ENCODE peak calls at places on chromosomes 7 and 10, in four cellular contexts. One of them, this sample, is unnamed.

GRCh38 chr10:63064706-63065105 is 68.4 kb upstream of the NRBF2 start:
- DNase-seq in heart left ventricle: no peak
- DNase-seq in bronchial epithelial cell: peak; percentile 49
- DNase-seq in fibroblast of the aortic adventitia: peak; percentile 15
- DNase-seq in this sample: no peak

GRCh38 chr7:44622342-44623151 is 16.1 kb downstream of the OGDH start:
- DNase-seq in heart left ventricle: no peak
- DNase-seq in bronchial epithelial cell: no peak
- DNase-seq in fibroblast of the aortic adventitia: no peak
- DNase-seq in this sample: peak; percentile 37

GRCh38 chr7:68688416-68689086 is 909.7 kb upstream of the AUTS2 start:
- DNase-seq in heart left ventricle: no peak
- DNase-seq in bronchial epithelial cell: no peak
- DNase-seq in fibroblast of the aortic adventitia: no peak
- DNase-seq in this sample: no peak

GRCh38 chr10:78771215-78771614 is 297.6 kb upstream of the ZMIZ1 start:
- DNase-seq in heart left ventricle: no peak
- DNase-seq in bronchial epithelial cell: no peak
- DNase-seq in fibroblast of the aortic adventitia: no peak
- DNase-seq in this sample: no peak

GRCh38 chr10:43039629-43040481 is 37.0 kb upstream of the RET start:
- DNase-seq in heart left ventricle: peak; percentile 46
- DNase-seq in bronchial epithelial cell: no peak
- DNase-seq in fibroblast of the aortic adventitia: no peak
- DNase-seq in this sample: no peak

GRCh38 chr7:121366852-121367431 is 29.2 kb downstream of the FAM3C start:
- DNase-seq in heart left ventricle: no peak
- DNase-seq in bronchial epithelial cell: peak; percentile 47
- DNase-seq in fibroblast of the aortic adventitia: peak; percentile 77
- DNase-seq in this sample: peak; percentile 32

GRCh38 chr10:131701131-131701947 is 199.5 kb upstream of the PPP2R2D start:
- DNase-seq in heart left ventricle: no peak
- DNase-seq in bronchial epithelial cell: no peak
- DNase-seq in fibroblast of the aortic adventitia: no peak
- DNase-seq in this sample: no peak

GRCh38 chr7:107891619-107892366 is 810 bp downstream of the DLD start:
- DNase-seq in heart left ventricle: no peak
- DNase-seq in bronchial epithelial cell: peak; percentile 51
- DNase-seq in fibroblast of the aortic adventitia: peak; percentile 47
- DNase-seq in this sample: no peak

GRCh38 chr7:3149961-3150516 is 106.4 kb upstream of the CARD11 start:
- DNase-seq in heart left ventricle: no peak
- DNase-seq in bronchial epithelial cell: no peak
- DNase-seq in fibroblast of the aortic adventitia: no peak
- DNase-seq in this sample: no peak

GRCh38 chr10:28393956-28394568 is 91.2 kb upstream of the MPP7 start:
- DNase-seq in heart left ventricle: peak; percentile 48
- DNase-seq in bronchial epithelial cell: peak; percentile 53
- DNase-seq in fibroblast of the aortic adventitia: peak; percentile 69
- DNase-seq in this sample: peak; percentile 80

GRCh38 chr10:121243003-121243898 is 355.0 kb downstream of the FGFR2 start:
- DNase-seq in heart left ventricle: no peak
- DNase-seq in bronchial epithelial cell: peak; percentile 50
- DNase-seq in fibroblast of the aortic adventitia: no peak
- DNase-seq in this sample: no peak

GRCh38 chr10:72665925-72666324 is 26.0 kb upstream of the MCU start:
- DNase-seq in heart left ventricle: no peak
- DNase-seq in bronchial epithelial cell: peak; percentile 92
- DNase-seq in fibroblast of the aortic adventitia: peak; percentile 32
- DNase-seq in this sample: no peak

GRCh38 chr7:8261711-8262695 is at the start of gene ICA1:
- DNase-seq in heart left ventricle: peak; percentile 83
- DNase-seq in bronchial epithelial cell: peak; percentile 32
- DNase-seq in fibroblast of the aortic adventitia: no peak
- DNase-seq in this sample: peak; percentile 90
- TF ChIP-seq CTCF in heart left ventricle: no peak
- TF ChIP-seq CTCF in bronchial epithelial cell: no peak
- TF ChIP-seq CTCF in fibroblast of the aortic adventitia: no peak
- TF ChIP-seq CTCF in this sample: no peak

GRCh38 chr10:11116817-11117216 is 99.1 kb downstream of the CELF2 start:
- DNase-seq in heart left ventricle: no peak
- DNase-seq in bronchial epithelial cell: no peak
- DNase-seq in fibroblast of the aortic adventitia: no peak
- DNase-seq in this sample: no peak

GRCh38 chr10:11118696-11119095 is 101.0 kb downstream of the CELF2 start:
- DNase-seq in heart left ventricle: no peak
- DNase-seq in bronchial epithelial cell: no peak
- DNase-seq in fibroblast of the aortic adventitia: no peak
- DNase-seq in this sample: no peak

GRCh38 chr10:11119843-11120242 is 102.2 kb downstream of the CELF2 start:
- DNase-seq in heart left ventricle: no peak
- DNase-seq in bronchial epithelial cell: no peak
- DNase-seq in fibroblast of the aortic adventitia: no peak
- DNase-seq in this sample: no peak

GRCh38 chr10:11125004-11125403 is 107.3 kb downstream of the CELF2 start:
- DNase-seq in heart left ventricle: no peak
- DNase-seq in bronchial epithelial cell: no peak
- DNase-seq in fibroblast of the aortic adventitia: no peak
- DNase-seq in this sample: no peak

GRCh38 chr10:11120711-11121110 is 103.0 kb downstream of the CELF2 start:
- DNase-seq in heart left ventricle: no peak
- DNase-seq in bronchial epithelial cell: no peak
- DNase-seq in fibroblast of the aortic adventitia: no peak
- DNase-seq in this sample: no peak
- TF ChIP-seq CTCF in heart left ventricle: no peak
- TF ChIP-seq CTCF in bronchial epithelial cell: no peak
- TF ChIP-seq CTCF in fibroblast of the aortic adventitia: no peak
- TF ChIP-seq CTCF in this sample: no peak

DNA sequence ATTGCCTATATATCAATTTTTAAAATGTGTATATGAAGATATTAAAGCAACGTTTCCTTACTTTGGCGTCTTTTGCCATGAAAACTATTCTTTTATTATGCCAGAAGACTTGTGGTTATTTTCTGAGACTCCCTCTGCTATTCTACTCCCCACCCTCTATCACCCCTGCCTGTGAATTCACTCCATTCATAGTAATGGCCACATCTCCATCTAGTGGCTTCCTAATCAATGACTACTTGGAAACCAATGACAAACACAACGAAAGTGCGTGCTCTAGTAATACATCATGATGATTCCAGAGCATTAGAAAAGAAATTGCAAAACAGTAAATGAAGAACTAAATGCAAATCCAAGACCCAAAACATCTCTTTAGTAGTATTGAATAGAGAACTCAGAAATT is 186.7 kb upstream of the HGF start:
- DNase-seq in heart left ventricle: no peak
- DNase-seq in bronchial epithelial cell: peak; percentile 17
- DNase-seq in fibroblast of the aortic adventitia: peak; percentile 85
- DNase-seq in this sample: peak; percentile 46
- TF ChIP-seq CTCF in heart left ventricle: peak; percentile 40
- TF ChIP-seq CTCF in bronchial epithelial cell: no peak
- TF ChIP-seq CTCF in fibroblast of the aortic adventitia: peak; percentile 65
- TF ChIP-seq CTCF in this sample: peak; percentile 65

GRCh38 chr10:86401588-86402282 is 35.1 kb upstream of the GRID1 start:
- DNase-seq in heart left ventricle: no peak
- DNase-seq in bronchial epithelial cell: no peak
- DNase-seq in fibroblast of the aortic adventitia: peak; percentile 15
- DNase-seq in this sample: peak; percentile 27

GRCh38 chr10:86399514-86399878 is 32.9 kb upstream of the GRID1 start:
- DNase-seq in heart left ventricle: no peak
- DNase-seq in bronchial epithelial cell: no peak
- DNase-seq in fibroblast of the aortic adventitia: no peak
- DNase-seq in this sample: no peak

GRCh38 chr10:86402283-86402931 is 35.8 kb upstream of the GRID1 start:
- DNase-seq in heart left ventricle: no peak
- DNase-seq in bronchial epithelial cell: no peak
- DNase-seq in fibroblast of the aortic adventitia: peak; percentile 74
- DNase-seq in this sample: no peak

GRCh38 chr10:86399879-86400704 is 33.5 kb upstream of the GRID1 start:
- DNase-seq in heart left ventricle: peak; percentile 92
- DNase-seq in bronchial epithelial cell: peak; percentile 87
- DNase-seq in fibroblast of the aortic adventitia: peak; percentile 94
- DNase-seq in this sample: peak; percentile 98

GRCh38 chr10:86400705-86401587 is 34.4 kb upstream of the GRID1 start:
- DNase-seq in heart left ventricle: peak; percentile 27
- DNase-seq in bronchial epithelial cell: peak; percentile 47
- DNase-seq in fibroblast of the aortic adventitia: peak; percentile 28
- DNase-seq in this sample: peak; percentile 74
- TF ChIP-seq CTCF in heart left ventricle: no peak
- TF ChIP-seq CTCF in bronchial epithelial cell: peak; percentile 19
- TF ChIP-seq CTCF in fibroblast of the aortic adventitia: peak; percentile 32
- TF ChIP-seq CTCF in this sample: peak; percentile 19

GRCh38 chr10:16828731-16829175 is 11.5 kb upstream of the RSU1 start:
- DNase-seq in heart left ventricle: peak; percentile 60
- DNase-seq in bronchial epithelial cell: peak; percentile 67
- DNase-seq in fibroblast of the aortic adventitia: peak; percentile 74
- DNase-seq in this sample: no peak
- TF ChIP-seq CTCF in heart left ventricle: no peak
- TF ChIP-seq CTCF in bronchial epithelial cell: no peak
- TF ChIP-seq CTCF in fibroblast of the aortic adventitia: no peak
- TF ChIP-seq CTCF in this sample: no peak

DNA sequence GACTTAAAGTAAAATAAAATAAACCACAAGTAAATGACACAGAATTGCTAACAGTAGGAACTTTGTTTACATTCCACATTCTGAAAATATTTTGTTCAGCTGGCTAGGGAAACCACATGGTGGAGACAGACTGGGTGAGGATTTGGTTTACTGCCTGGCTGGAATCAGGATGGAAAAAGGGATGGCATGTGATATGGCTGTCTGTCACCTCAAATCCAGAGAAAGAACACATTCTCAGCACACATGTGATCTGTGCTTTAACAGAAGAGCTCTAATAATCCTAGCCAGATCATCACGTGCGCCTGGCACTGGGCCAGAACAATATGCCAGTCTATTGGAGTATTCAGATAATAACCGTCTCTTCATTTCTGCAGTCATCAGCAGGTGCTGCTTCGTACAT is 90.9 kb upstream of the PIP4K2A start:
- DNase-seq in heart left ventricle: no peak
- DNase-seq in bronchial epithelial cell: no peak
- DNase-seq in fibroblast of the aortic adventitia: peak; percentile 60
- DNase-seq in this sample: peak; percentile 57
- TF ChIP-seq CTCF in heart left ventricle: no peak
- TF ChIP-seq CTCF in bronchial epithelial cell: no peak
- TF ChIP-seq CTCF in fibroblast of the aortic adventitia: peak; percentile 6
- TF ChIP-seq CTCF in this sample: peak; percentile 6

GRCh38 chr7:77421273-77421672 is 5.1 kb upstream of the GSAP start:
- DNase-seq in heart left ventricle: no peak
- DNase-seq in bronchial epithelial cell: no peak
- DNase-seq in fibroblast of the aortic adventitia: no peak
- DNase-seq in this sample: no peak
- TF ChIP-seq CTCF in heart left ventricle: no peak
- TF ChIP-seq CTCF in bronchial epithelial cell: no peak
- TF ChIP-seq CTCF in fibroblast of the aortic adventitia: no peak
- TF ChIP-seq CTCF in this sample: no peak

GRCh38 chr10:114571316-114571999 is 86.6 kb downstream of the ABLIM1 start:
- DNase-seq in heart left ventricle: no peak
- DNase-seq in bronchial epithelial cell: no peak
- DNase-seq in fibroblast of the aortic adventitia: no peak
- DNase-seq in this sample: no peak
- TF ChIP-seq CTCF in heart left ventricle: no peak
- TF ChIP-seq CTCF in bronchial epithelial cell: no peak
- TF ChIP-seq CTCF in fibroblast of the aortic adventitia: no peak
- TF ChIP-seq CTCF in this sample: no peak